ENCODE peak calls at places on chromosomes 11 and 22, in ten cellular contexts. A is testis, I is body of pancreas, F is H1, P is kidney, R is GM12878, E is cardiac muscle cell, B is ovary, J is heart right ventricle, X is NT2/D1. D is an unnamed sample. For H3K4me1, the result is how much of the 10 kb centered on the place peaks cover.

GRCh38 chr11:72229336-72229924 is 4.9 kb downstream of the INPPL1 start:
- DNase-seq in A (peak), I (no peak), F (peak), P (no peak), R (no peak), E (no peak), B (no peak), J (no peak), X (no peak), D (no peak)

GRCh38 chr11:15968461-15969130 is 387.8 kb downstream of the SOX6 start:
- DNase-seq in A (no peak), I (no peak), F (no peak), P (no peak), R (no peak), E (peak), B (no peak), J (peak), X (no peak), D (no peak)

GRCh38 chr11:130323452-130324448 is 9.0 kb upstream of the ZBTB44 start:
- DNase-seq in A (no peak), I (no peak), F (no peak), P (no peak), R (no peak), E (peak), B (no peak), J (no peak), X (no peak), D (no peak)

GRCh38 chr11:103633037-103633788 is 403.2 kb upstream of the DDI1 start:
- DNase-seq in A (no peak), I (no peak), F (no peak), P (no peak), R (no peak), E (peak), B (no peak), J (no peak), X (no peak), D (no peak)

GRCh38 chr22:17536269-17536668 is 27.0 kb upstream of the SLC25A18 start:
- DNase-seq in A (no peak), I (no peak), F (no peak), P (no peak), R (no peak), E (peak), B (no peak), J (no peak), X (no peak), D (no peak)

GRCh38 chr22:29266564-29267461 is 968 bp downstream of the RHBDD3 start:
- DNase-seq in A (no peak), I (no peak), F (no peak), P (no peak), R (no peak), E (peak), B (no peak), J (no peak), X (no peak), D (peak)

GRCh38 chr11:2298795-2299747 is 2.6 kb downstream of the C11orf21 start:
- DNase-seq in A (peak), I (peak), F (peak), P (peak), R (no peak), E (peak), B (no peak), J (no peak), X (peak), D (peak)

GRCh38 chr22:36212896-36213295 is 11.3 kb upstream of the APOL4 start:
- DNase-seq in A (no peak), I (no peak), F (no peak), P (no peak), R (no peak), E (no peak), B (no peak), J (no peak), X (no peak), D (no peak)

GRCh38 chr11:112002491-112003216 is 22.6 kb upstream of the DLAT start:
- DNase-seq in A (no peak), I (no peak), F (no peak), P (no peak), R (no peak), E (no peak), B (no peak), J (no peak), X (no peak), D (no peak)

GRCh38 chr11:65215441-65216076 is 33.8 kb downstream of the CAPN1 start:
- DNase-seq in A (no peak), I (no peak), F (no peak), P (no peak), R (no peak), E (no peak), B (no peak), J (no peak), X (no peak), D (no peak)

GRCh38 chr22:29766632-29767288 is at the start of gene ZMAT5:
- DNase-seq in A (peak), I (peak), F (peak), P (peak), R (peak), E (peak), B (peak), J (peak), X (peak), D (peak)

GRCh38 chr11:112113539-112114457 is 27.1 kb downstream of the SDHD start:
- DNase-seq in A (no peak), I (no peak), F (no peak), P (no peak), R (no peak), E (peak), B (no peak), J (no peak), X (peak), D (no peak)

GRCh38 chr11:96149743-96150555 is 193.0 kb downstream of the MAML2 start:
- DNase-seq in A (no peak), I (no peak), F (no peak), P (no peak), R (no peak), E (peak), B (no peak), J (no peak), X (no peak), D (no peak)

GRCh38 chr11:32706985-32707736 is 87.3 kb downstream of the CCDC73 start:
- DNase-seq in A (no peak), I (no peak), F (no peak), P (no peak), R (peak), E (peak), B (no peak), J (no peak), X (no peak), D (no peak)

GRCh38 chr22:49402169-49402568 is 425.5 kb downstream of the BRD1 start:
- DNase-seq in A (no peak), I (no peak), F (peak), P (peak), R (no peak), E (no peak), B (no peak), J (no peak), X (no peak), D (no peak)

GRCh38 chr11:11968511-11969280 is 39.7 kb downstream of the DKK3 start:
- DNase-seq in A (no peak), I (no peak), F (no peak), P (peak), R (no peak), E (peak), B (no peak), J (no peak), X (no peak), D (peak)

GRCh38 chr22:47304191-47304831 is 541.9 kb downstream of the TBC1D22A start:
- DNase-seq in A (no peak), I (no peak), F (no peak), P (peak), R (no peak), E (no peak), B (no peak), J (no peak), X (no peak), D (no peak)

GRCh38 chr11:62498492-62499286 is 47.9 kb downstream of the AHNAK start:
- DNase-seq in A (no peak), I (no peak), F (no peak), P (no peak), R (no peak), E (no peak), B (no peak), J (no peak), X (no peak), D (no peak)

GRCh38 chr11:62502030-62502730 is 44.4 kb downstream of the AHNAK start:
- DNase-seq in A (no peak), I (no peak), F (no peak), P (no peak), R (no peak), E (no peak), B (no peak), J (no peak), X (no peak), D (no peak)

GRCh38 chr11:62500066-62501035 is 46.3 kb downstream of the AHNAK start:
- DNase-seq in A (no peak), I (no peak), F (no peak), P (no peak), R (no peak), E (no peak), B (no peak), J (no peak), X (no peak), D (no peak)

GRCh38 chr11:62504158-62504973 is 42.2 kb downstream of the AHNAK start:
- DNase-seq in A (no peak), I (no peak), F (peak), P (no peak), R (no peak), E (no peak), B (no peak), J (no peak), X (no peak), D (no peak)

GRCh38 chr11:62501432-62501891 is 45.1 kb downstream of the AHNAK start:
- DNase-seq in A (peak), I (no peak), F (no peak), P (no peak), R (no peak), E (no peak), B (no peak), J (peak), X (no peak), D (no peak)
- H3K4me1 ChIP-seq in A (under half), I (under half), F (under half), P (under half), R (under half), E (under half), B (under half), J (half or more), X (under half), D (under half)

GRCh38 chr22:23772315-23773246 is at the start of gene MMP11:
- DNase-seq in A (peak), I (peak), F (peak), P (peak), R (no peak), E (peak), B (peak), J (peak), X (no peak), D (peak)
- H3K4me1 ChIP-seq in A (under half), I (under half), F (under half), P (under half), R (under half), E (under half), B (under half), J (under half), X (under half), D (under half)

DNA sequence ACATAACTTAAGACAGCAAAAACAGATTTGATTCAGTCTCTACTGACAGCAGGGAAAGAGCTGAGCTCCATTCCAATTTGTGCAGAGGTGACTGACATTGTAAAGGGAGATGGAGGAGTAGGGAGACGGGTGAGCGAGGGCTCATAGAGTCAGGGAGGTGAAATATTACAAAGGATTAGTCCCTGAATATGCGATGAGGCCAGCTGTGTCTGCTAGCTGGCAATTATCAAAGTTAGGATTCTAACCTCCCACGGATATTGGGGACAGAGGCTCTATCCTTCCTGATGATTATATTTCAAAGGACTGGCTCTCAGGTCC is 8.3 kb downstream of the PLAAT2 start:
- DNase-seq in A (no peak), I (no peak), F (no peak), P (no peak), R (no peak), E (no peak), B (no peak), J (no peak), X (no peak), D (no peak)
- H3K4me1 ChIP-seq in A (under half), I (under half), F (under half), P (under half), R (under half), E (under half), B (under half), J (under half), X (under half), D (under half)

DNA sequence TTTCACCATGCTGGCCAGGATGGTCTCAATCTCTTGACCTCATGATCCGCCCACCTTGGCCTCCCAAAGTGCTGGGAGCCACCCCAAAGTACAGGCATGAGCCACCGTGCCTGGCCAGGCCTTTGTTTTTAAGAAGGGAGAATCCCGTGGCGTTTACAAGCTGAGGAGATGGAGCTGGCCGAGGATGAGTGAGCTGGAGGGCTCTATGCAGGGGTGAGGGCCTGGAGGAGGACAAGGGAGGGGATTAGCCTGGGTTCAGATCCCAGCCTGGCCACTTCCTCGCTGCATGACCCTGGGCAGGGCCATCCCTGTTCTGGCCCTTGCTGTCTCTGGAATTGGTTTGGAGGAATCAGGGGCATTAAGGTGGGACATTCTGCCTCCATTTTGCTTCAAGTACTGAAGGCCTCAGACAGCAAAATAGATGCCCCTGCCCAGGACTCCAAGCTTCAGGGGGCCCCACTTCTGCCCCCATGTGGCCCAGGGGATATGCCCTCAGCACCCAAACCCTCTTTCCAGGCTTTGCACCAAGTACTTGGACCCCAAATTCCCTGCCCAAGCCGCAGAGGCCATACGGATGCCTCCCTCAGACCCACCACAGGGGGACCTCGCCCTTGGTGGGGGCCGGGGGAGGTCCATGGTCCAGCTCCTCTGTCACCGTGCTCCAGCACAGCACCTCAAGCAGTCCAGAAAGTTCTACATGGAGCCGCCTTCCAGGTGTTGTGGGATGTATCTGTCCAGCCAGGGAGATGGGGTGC is 12.1 kb upstream of the LRP5 start:
- DNase-seq in A (no peak), I (no peak), F (no peak), P (no peak), R (no peak), E (no peak), B (no peak), J (no peak), X (no peak), D (no peak)
- H3K4me1 ChIP-seq in A (under half), I (under half), F (under half), P (under half), R (under half), E (under half), B (under half), J (under half), X (under half), D (under half)

DNA sequence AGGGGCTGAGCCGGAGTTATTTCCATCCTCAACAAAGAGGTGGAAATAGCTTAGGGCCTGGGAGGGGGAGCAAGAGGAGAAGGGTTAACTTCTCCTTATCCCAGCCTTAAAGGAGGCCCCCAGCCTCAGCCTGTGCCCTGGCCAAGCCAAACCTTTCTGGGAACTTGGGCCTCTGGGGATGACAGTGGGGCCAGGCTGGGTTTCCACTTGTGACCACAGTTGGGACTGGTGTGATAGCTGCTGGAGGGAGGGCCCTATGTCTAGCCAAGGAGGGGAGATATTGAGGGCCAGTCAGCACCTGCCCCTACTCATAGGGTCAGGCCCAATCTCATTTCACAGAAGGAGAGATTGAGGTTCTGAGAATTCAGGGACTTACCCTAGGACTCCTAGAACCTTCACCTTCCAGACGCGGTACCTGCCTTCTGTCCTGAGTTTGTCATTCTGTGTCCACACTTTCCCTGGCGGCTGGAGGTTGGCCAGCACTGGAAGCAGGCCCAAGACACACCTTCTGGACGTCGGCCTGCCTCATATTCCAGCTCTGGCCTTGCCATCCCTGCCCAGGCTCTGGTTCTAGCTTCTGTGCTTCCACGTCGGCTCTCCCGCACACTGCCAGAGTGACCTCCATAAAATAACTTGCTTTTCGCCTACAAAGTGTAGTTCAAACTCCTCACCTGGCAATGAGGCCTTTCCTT is 3.1 kb downstream of the RELT start:
- DNase-seq in A (no peak), I (peak), F (no peak), P (no peak), R (no peak), E (no peak), B (no peak), J (peak), X (no peak), D (no peak)
- H3K4me1 ChIP-seq in A (under half), I (under half), F (under half), P (under half), R (half or more), E (half or more), B (under half), J (half or more), X (under half), D (under half)

GRCh38 chr22:37747090-37747714 is 50.4 kb downstream of the TRIOBP start:
- DNase-seq in A (no peak), I (no peak), F (no peak), P (no peak), R (no peak), E (peak), B (peak), J (no peak), X (no peak), D (no peak)
- H3K4me1 ChIP-seq in A (under half), I (half or more), F (under half), P (under half), R (under half), E (under half), B (under half), J (half or more), X (under half), D (under half)

DNA sequence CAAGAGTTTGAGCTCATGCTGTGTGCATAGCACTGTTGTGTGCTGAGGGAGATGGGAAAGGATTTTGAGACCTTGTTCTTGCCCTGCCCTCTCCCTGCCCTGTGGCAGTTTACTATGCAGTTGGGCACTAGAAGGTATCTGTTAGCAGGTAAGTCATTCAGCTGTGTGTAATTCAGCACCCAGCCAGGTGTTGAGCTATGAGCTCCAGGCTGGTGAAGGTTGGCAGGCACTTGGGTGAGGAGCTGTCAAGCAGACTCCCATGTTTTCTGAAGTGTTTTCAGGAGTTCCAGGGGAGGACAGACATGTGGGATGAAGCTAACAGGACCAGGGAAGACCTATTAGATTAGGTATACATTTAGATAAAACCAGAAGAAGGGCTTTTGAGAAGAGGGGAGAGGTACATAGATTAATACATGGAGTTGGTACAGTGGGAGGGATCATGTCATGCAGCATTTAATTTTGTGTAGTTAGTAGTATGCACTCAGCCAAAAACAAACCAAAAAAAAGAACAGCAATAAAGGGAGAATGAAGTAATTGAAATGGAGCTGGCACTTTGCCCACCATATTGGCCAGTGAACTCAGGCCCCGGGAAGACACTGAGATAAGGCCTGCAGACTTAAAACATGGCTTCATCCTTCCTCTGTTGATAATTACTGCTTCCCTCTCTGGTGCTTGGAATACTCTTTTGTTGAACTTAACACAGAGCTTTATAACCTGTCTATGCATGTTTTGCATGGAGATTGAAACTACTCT is 2.9 kb downstream of the PANX1 start:
- DNase-seq in A (peak), I (no peak), F (peak), P (no peak), R (no peak), E (peak), B (peak), J (no peak), X (no peak), D (peak)
- H3K4me1 ChIP-seq in A (under half), I (under half), F (under half), P (under half), R (under half), E (under half), B (under half), J (half or more), X (under half), D (under half)

GRCh38 chr22:42992092-42992491 is 22.9 kb downstream of the PACSIN2 start:
- DNase-seq in A (no peak), I (no peak), F (no peak), P (no peak), R (no peak), E (no peak), B (no peak), J (no peak), X (no peak), D (no peak)
- H3K4me1 ChIP-seq in A (under half), I (half or more), F (under half), P (under half), R (under half), E (under half), B (under half), J (under half), X (under half), D (under half)

D was measured in BE2C.